ENCODE peak calls at places on chromosomes 7 and 10, in nine cellular contexts. T is small intestine; H is A549; Q is GM23248; G is lung; E is hepatocyte; Y is GM23338; I is BE2C; J is CD4-positive, alpha-beta memory T cell. U is an unnamed sample.

GRCh38 chr10:112934193-112934592 is 15.9 kb upstream of the TCF7L2 start:
- DNase-seq in T (no peak), I (no peak), H (no peak), Q (no peak), G (no peak), Y (no peak), J (no peak), E (no peak), U (no peak)

GRCh38 chr10:84375011-84375410 is 46.6 kb downstream of the CCSER2 start:
- DNase-seq in Q (peak; percentile 65), I (peak; percentile 23), G (no peak), Y (peak; percentile 79), J (peak; percentile 51), T (peak; percentile 64), H (no peak), E (peak; percentile 73), U (no peak)

GRCh38 chr10:22573820-22574569 is 140.4 kb downstream of the PIP4K2A start:
- DNase-seq in J (peak; percentile 21), Q (peak; percentile 59), T (peak; percentile 15), Y (peak; percentile 70), I (peak; percentile 12), H (peak; percentile 16), E (no peak), G (no peak), U (no peak)

GRCh38 chr10:122352817-122353525 is 21.5 kb upstream of the PLEKHA1 start:
- DNase-seq in T (no peak), E (no peak), G (no peak), Y (no peak), I (no peak), H (no peak), Q (no peak), J (no peak), U (no peak)

GRCh38 chr7:112204776-112205347 is 1.3 kb downstream of the DOCK4 start:
- DNase-seq in Q (peak; percentile 35), E (peak; percentile 8), I (peak; percentile 33), H (peak; percentile 14), G (no peak), Y (no peak), J (peak; percentile 25), T (peak; percentile 9), U (no peak)

GRCh38 chr10:30095811-30096422 is 36.5 kb upstream of the JCAD start:
- DNase-seq in Y (no peak), G (no peak), E (no peak), T (no peak), J (no peak), Q (no peak), H (no peak), I (no peak), U (no peak)

GRCh38 chr7:55563596-55564325 is 8.5 kb downstream of the VOPP1 start:
- DNase-seq in I (no peak), E (no peak), H (no peak), Y (peak; percentile 55), J (no peak), T (no peak), Q (no peak), G (no peak), U (no peak)

GRCh38 chr7:21383833-21384220 is 44.1 kb upstream of the SP4 start:
- DNase-seq in H (no peak), J (no peak), T (no peak), Y (no peak), I (no peak), G (no peak), Q (no peak), E (no peak), U (no peak)

GRCh38 chr7:96997512-96998032 is 7.8 kb upstream of the DLX6 start:
- DNase-seq in T (no peak), G (no peak), Q (no peak), I (no peak), E (no peak), Y (no peak), J (no peak), H (no peak), U (no peak)

GRCh38 chr10:60029441-60029840 is 123.1 kb upstream of the CCDC6 start:
- DNase-seq in T (no peak), Y (no peak), H (no peak), J (no peak), Q (no peak), E (no peak), I (no peak), G (no peak), U (no peak)

GRCh38 chr10:89518108-89518507 is 17.3 kb downstream of the SLC16A12 start:
- DNase-seq in J (no peak), G (no peak), T (no peak), Y (no peak), I (no peak), E (no peak), H (no peak), Q (peak; percentile 33), U (no peak)

GRCh38 chr7:4951903-4952636 is 6.9 kb downstream of the MMD2 start:
- DNase-seq in I (no peak), Y (peak; percentile 59), G (no peak), J (no peak), E (peak; percentile 50), Q (peak; percentile 48), H (no peak), T (no peak), U (no peak)

GRCh38 chr10:109899578-109900355 is 23.5 kb downstream of the XPNPEP1 start:
- DNase-seq in G (no peak), Q (peak; percentile 94), J (no peak), T (no peak), E (no peak), H (no peak), Y (no peak), I (no peak), U (no peak)
- H3K4me1 ChIP-seq in G (peaks cover 41% of the 10 kb centered on the region), Q (peaks cover 56% of the 10 kb centered on the region), J (peaks cover 41% of the 10 kb centered on the region), T (peaks cover 16% of the 10 kb centered on the region), E (peaks cover 17% of the 10 kb centered on the region), H (no peaks in the 10 kb centered on the region), Y (no peaks in the 10 kb centered on the region), I (no peaks in the 10 kb centered on the region), U (peaks cover 23% of the 10 kb centered on the region)

DNA sequence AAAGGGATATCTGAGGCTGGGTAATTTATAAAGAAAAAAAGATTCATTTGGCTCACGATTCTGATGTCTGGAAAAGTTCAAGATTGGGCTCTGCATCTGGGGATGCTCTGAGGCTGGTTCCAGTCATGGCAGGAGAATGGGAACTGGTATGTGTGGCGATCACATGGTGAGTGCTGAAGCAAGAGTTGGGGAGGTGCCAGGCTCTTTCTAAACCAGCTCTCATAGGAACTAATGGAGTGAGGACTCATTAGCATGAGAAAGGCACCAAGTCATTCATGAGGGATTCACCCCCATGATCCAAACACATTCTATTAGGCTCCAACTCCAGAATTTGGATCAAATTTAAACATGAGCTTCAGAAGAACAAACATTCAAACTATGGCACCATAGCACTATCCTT is 57.7 kb downstream of the NPY start:
- DNase-seq in J (no peak), H (no peak), I (no peak), T (no peak), Q (peak; percentile 8), G (no peak), Y (peak; percentile 32), E (no peak), U (no peak)
- H3K4me1 ChIP-seq in J (no peaks in the 10 kb centered on the region), H (no peaks in the 10 kb centered on the region), I (no peaks in the 10 kb centered on the region), T (no peaks in the 10 kb centered on the region), Q (no peaks in the 10 kb centered on the region), G (no peaks in the 10 kb centered on the region), Y (peaks cover 38% of the 10 kb centered on the region), E (no peaks in the 10 kb centered on the region), U (no peaks in the 10 kb centered on the region)

DNA sequence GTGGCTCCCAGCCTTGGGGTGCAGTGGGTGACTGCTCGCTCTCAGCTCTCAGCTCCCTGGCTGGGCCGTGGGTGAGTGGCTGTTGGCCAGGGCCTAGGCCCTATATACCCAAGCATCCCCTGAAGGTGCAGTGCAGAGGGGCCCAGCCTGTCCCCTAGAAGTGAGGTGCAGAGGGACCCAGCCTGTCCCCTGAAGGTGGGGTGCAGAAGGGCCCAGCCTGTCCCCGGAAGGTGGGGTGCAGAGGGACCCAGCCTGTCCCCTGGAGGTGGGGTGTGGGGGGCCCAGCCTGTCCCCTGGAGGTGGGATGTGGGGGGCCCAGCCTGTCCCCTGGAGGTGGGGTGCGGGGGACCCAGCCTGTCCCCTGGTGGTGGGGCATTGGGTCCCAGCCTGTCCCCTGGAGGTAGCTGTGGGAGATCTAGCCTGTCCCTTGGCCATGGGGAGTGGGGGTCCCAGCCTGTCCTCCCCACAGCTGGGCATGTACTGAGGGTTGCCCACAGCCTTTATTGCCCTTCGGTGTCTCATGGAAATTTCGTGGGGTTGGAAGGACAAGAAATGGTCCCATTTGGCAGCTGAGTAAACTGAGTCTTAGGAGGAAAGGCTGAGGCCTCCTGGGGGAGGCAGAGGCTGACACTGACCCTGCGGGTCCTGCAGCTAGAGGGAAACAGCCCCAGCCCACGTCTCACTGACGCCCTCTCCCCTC is 17.5 kb upstream of the LFNG start:
- DNase-seq in T (no peak), Q (no peak), H (no peak), Y (no peak), E (no peak), J (no peak), I (no peak), G (no peak), U (no peak)
- H3K4me1 ChIP-seq in T (no peaks in the 10 kb centered on the region), Q (no peaks in the 10 kb centered on the region), H (no peaks in the 10 kb centered on the region), Y (peaks cover 13% of the 10 kb centered on the region), E (peaks cover 9% of the 10 kb centered on the region), J (no peaks in the 10 kb centered on the region), I (no peaks in the 10 kb centered on the region), G (no peaks in the 10 kb centered on the region), U (no peaks in the 10 kb centered on the region)

GRCh38 chr7:116541951-116542350 is 17.1 kb downstream of the CAV1 start:
- DNase-seq in Q (no peak), E (no peak), I (no peak), H (no peak), T (no peak), G (no peak), J (no peak), Y (no peak), U (no peak)
- H3K4me1 ChIP-seq in Q (peaks cover 86% of the 10 kb centered on the region), E (peaks cover 5% of the 10 kb centered on the region), I (no peaks in the 10 kb centered on the region), H (peaks cover 56% of the 10 kb centered on the region), T (no peaks in the 10 kb centered on the region), G (peaks cover 77% of the 10 kb centered on the region), J (no peaks in the 10 kb centered on the region), Y (no peaks in the 10 kb centered on the region), U (no peaks in the 10 kb centered on the region)

U was measured in aorta.